ENCODE peak calls at places on chromosome 12, in four cellular contexts. P is iPS DF 6.9, N is NT2/D1, K is adrenal gland. U is an unnamed sample.
A peak's percentile ranks its signal among the peaks of the same experiment; 100 is the strongest.

GRCh38 chr12:100114574-100114973 is 28.1 kb downstream of the BLTP3B start:
- DNase-seq in P (no peak), N (no peak), K (no peak), U (no peak)

GRCh38 chr12:80925983-80926382 is 11.8 kb downstream of the LIN7A start:
- DNase-seq in P (no peak), N (no peak), K (no peak), U (no peak)

GRCh38 chr12:54601841-54602240 is 13.4 kb upstream of the PPP1R1A start:
- DNase-seq in P (no peak), N (no peak), K (no peak), U (peak; percentile 40)

GRCh38 chr12:72214163-72214562 is 58.0 kb upstream of the TRHDE start:
- DNase-seq in P (no peak), N (no peak), K (no peak), U (no peak)

GRCh38 chr12:40226652-40227051 is 1.9 kb downstream of the LRRK2 start:
- DNase-seq in P (no peak), N (no peak), K (peak; percentile 83), U (no peak)

GRCh38 chr12:29238822-29239291 is 89.8 kb downstream of the FAR2 start:
- DNase-seq in P (no peak), N (no peak), K (no peak), U (peak; percentile 44)

GRCh38 chr12:77384941-77385340 is 319.6 kb upstream of the E2F7 start:
- DNase-seq in P (no peak), N (no peak), K (no peak), U (no peak)

GRCh38 chr12:128008341-128008740 is 258.6 kb upstream of the TMEM132C start:
- DNase-seq in P (no peak), N (no peak), K (no peak), U (no peak)

GRCh38 chr12:40010899-40011774 is 94.7 kb downstream of the SLC2A13 start:
- DNase-seq in P (no peak), N (peak; percentile 49), K (peak; percentile 72), U (peak; percentile 43)

GRCh38 chr12:89960011-89960507 is 251.4 kb upstream of the ATP2B1 start:
- DNase-seq in P (no peak), N (no peak), K (no peak), U (no peak)

GRCh38 chr12:55049676-55050075 is 29.9 kb downstream of the NEUROD4 start:
- DNase-seq in P (no peak), N (no peak), K (no peak), U (no peak)

GRCh38 chr12:17028348-17028747 is 422.4 kb upstream of the LMO3 start:
- DNase-seq in P (no peak), N (no peak), K (no peak), U (peak; percentile 9)

GRCh38 chr12:133058203-133059125 is 21.2 kb downstream of the ZNF84 start:
- DNase-seq in P (no peak), N (no peak), K (no peak), U (no peak)
- H3K9me3 ChIP-seq in P (peaks cover 17% of the 10 kb centered on the region), N (peaks cover 100% of the 10 kb centered on the region), K (peaks cover 78% of the 10 kb centered on the region), U (peaks cover 66% of the 10 kb centered on the region)

GRCh38 chr12:1590083-1590979 is 4.0 kb downstream of the FBXL14 start:
- DNase-seq in P (no peak), N (peak; percentile 98), K (peak; percentile 24), U (peak; percentile 51)
- H3K4me1 ChIP-seq in P (peaks cover 11% of the 10 kb centered on the region), N (peaks cover 21% of the 10 kb centered on the region), K (peaks cover 35% of the 10 kb centered on the region), U (peaks cover 34% of the 10 kb centered on the region)

DNA sequence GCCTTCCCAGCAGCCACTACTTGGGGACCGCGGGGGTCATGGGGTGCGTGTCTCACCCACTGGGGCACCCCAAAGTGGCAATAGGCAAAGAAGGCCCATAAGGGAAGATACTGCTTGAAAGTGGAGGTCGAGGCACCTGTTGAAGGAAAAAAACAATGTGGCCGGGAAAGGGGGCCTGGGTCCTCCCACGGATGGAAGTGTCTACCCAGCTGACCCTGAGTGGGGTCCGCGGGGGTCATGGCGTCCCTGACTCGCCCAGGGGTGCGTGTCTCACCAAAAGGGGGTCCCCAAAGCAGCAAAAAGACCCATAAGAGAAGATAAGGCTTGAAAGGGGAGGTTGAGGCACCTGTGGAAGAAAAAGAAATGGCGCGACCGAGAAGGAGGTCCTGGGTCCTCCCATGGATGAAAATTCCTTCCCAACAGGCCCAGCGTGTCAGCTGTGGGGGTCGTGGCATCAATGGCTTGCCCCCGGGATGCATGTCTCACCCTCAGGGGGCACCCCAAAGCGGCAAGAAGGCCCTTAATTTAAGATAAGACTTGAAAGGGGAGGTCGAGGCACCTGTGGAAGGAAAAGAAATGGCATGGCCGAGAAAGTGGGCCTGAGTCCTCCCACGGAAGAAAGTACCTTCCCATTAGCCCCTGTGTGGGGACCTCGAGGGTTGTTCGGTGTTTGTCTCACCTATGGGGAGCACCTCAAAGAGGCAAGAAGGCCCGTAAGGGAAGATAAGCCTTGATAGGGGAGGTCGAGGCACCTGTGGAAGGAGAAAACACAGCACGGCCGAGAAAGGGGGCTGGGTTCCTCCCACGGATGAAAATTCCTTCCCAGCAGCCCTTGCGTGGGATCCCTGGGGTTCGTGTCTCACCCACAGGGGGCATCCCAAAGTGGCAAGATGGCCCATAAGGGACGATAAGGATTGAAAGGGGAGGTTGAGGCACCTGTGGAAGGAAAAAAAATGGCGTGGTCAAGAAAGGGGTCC is 266.0 kb downstream of the ALG10 start:
- DNase-seq in P (no peak), N (no peak), K (no peak), U (no peak)
- H3K9me3 ChIP-seq in P (peaks cover 36% of the 10 kb centered on the region), N (peaks cover 35% of the 10 kb centered on the region), K (no peaks in the 10 kb centered on the region), U (no peaks in the 10 kb centered on the region)

GRCh38 chr12:108714866-108715265 is 16.5 kb downstream of the CORO1C start:
- DNase-seq in P (no peak), N (no peak), K (no peak), U (no peak)

GRCh38 chr12:108711486-108712163 is 19.7 kb downstream of the CORO1C start:
- DNase-seq in P (no peak), N (no peak), K (no peak), U (no peak)

GRCh38 chr12:108712925-108713203 is 18.5 kb downstream of the CORO1C start:
- DNase-seq in P (no peak), N (no peak), K (no peak), U (no peak)

GRCh38 chr12:108712164-108712924 is 19.0 kb downstream of the CORO1C start:
- DNase-seq in P (no peak), N (no peak), K (no peak), U (no peak)

DNA sequence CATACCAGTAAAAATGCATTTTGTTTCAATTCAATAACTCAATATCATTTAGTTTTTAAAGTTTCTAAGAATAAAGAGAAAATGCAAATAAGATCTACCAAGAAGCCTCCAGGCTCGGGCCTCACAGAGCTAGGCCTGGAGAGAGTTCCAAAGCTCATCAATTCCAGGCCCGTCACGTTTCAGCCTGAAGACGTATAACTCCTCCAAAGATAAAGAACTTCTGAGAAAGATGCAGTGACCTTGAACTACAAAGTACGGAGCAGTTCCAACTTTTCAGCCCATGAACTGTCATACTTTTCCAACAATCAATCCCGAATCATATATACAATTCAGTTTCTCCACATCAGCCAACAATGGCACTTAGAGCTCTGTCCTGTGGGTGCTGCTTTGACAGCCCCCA is 17.8 kb downstream of the CORO1C start:
- DNase-seq in P (no peak), N (no peak), K (peak; percentile 29), U (no peak)
- H3K4me1 ChIP-seq in P (no peaks in the 10 kb centered on the region), N (peaks cover 3% of the 10 kb centered on the region), K (peaks cover 19% of the 10 kb centered on the region), U (no peaks in the 10 kb centered on the region)

GRCh38 chr12:106663385-106663784 is 80.6 kb downstream of the RFX4 start:
- DNase-seq in P (no peak), N (no peak), K (no peak), U (no peak)
- H3K9me3 ChIP-seq in P (peaks cover 1% of the 10 kb centered on the region), N (peaks cover 43% of the 10 kb centered on the region), K (peaks cover 18% of the 10 kb centered on the region), U (no peaks in the 10 kb centered on the region)

DNA sequence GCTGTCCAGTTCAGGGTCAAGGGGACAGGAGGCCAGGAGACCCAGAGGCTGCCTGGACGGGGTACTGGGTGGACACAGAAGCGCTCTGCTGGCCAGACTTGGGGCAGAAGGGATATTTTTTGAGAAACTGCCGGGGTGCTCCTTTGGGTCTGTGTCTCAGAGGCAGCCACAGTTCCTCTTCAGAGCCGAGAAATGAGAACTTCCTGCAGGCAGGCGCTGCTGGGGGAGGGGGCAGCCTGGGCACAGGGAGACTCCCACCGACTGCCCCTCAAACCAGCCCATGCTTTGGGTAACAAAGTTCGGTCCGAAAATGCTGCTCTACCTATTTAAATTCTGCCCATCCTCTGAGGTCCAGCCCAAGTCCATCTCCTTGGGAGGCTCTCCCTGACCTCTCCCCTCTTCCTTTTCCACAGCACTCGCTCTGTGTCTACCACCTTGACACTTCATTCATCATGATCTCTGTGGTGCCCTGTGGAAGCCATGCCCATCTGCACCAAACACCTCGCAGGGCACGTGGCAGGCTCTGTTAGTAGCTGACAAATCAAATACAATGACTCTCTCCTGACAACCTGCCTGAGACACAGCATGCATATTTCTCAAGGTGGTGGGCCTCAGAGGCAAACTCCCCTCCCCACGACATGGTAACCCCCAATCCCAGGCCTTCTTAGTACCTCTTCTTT is 16.4 kb downstream of the HDAC7 start:
- DNase-seq in P (no peak), N (no peak), K (no peak), U (no peak)
- H3K4me1 ChIP-seq in P (peaks cover 2% of the 10 kb centered on the region), N (peaks cover 53% of the 10 kb centered on the region), K (peaks cover 49% of the 10 kb centered on the region), U (peaks cover 8% of the 10 kb centered on the region)

GRCh38 chr12:126789963-126790362 is 1477.0 kb upstream of the TMEM132C start:
- DNase-seq in P (no peak), N (no peak), K (no peak), U (no peak)

GRCh38 chr12:126792411-126792810 is 1474.6 kb upstream of the TMEM132C start:
- DNase-seq in P (no peak), N (no peak), K (no peak), U (no peak)

GRCh38 chr12:126791122-126791521 is 1475.8 kb upstream of the TMEM132C start:
- DNase-seq in P (no peak), N (no peak), K (no peak), U (no peak)
- H3K9me3 ChIP-seq in P (peaks cover 3% of the 10 kb centered on the region), N (no peaks in the 10 kb centered on the region), K (no peaks in the 10 kb centered on the region), U (no peaks in the 10 kb centered on the region)

GRCh38 chr12:2266666-2267623 is 214.2 kb downstream of the CACNA1C start:
- DNase-seq in P (no peak), N (no peak), K (no peak), U (no peak)

GRCh38 chr12:2264622-2265306 is 212.0 kb downstream of the CACNA1C start:
- DNase-seq in P (no peak), N (no peak), K (peak; percentile 27), U (no peak)

GRCh38 chr12:2263921-2264320 is 211.1 kb downstream of the CACNA1C start:
- DNase-seq in P (no peak), N (no peak), K (no peak), U (no peak)

GRCh38 chr12:2267624-2268477 is 215.1 kb downstream of the CACNA1C start:
- DNase-seq in P (no peak), N (no peak), K (no peak), U (no peak)

GRCh38 chr12:2265461-2266167 is 212.8 kb downstream of the CACNA1C start:
- DNase-seq in P (no peak), N (no peak), K (no peak), U (no peak)
- H3K4me1 ChIP-seq in P (no peaks in the 10 kb centered on the region), N (peaks cover 20% of the 10 kb centered on the region), K (no peaks in the 10 kb centered on the region), U (no peaks in the 10 kb centered on the region)

DNA sequence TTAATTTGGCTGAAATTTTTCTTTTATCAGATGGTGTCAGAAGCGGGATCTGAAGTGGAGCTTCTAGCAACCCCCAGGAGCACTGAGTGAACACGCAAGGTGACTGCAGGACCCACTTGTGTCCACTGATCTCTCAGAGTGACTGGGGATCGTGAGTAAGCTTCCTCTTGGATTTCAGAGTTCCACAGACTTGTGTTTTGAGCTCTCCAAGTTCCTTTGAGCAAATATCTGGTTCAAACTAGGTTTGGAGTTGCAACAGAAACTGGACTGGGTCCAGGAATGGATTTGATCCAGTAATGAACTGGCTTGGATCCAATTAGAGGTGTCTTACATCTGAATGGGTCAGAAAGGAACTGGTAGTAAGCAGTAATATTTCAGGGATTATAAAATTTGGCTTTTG is 24.7 kb upstream of the B4GALNT1 start:
- DNase-seq in P (no peak), N (no peak), K (peak; percentile 62), U (peak; percentile 13)
- H3K9me3 ChIP-seq in P (no peaks in the 10 kb centered on the region), N (peaks cover 57% of the 10 kb centered on the region), K (no peaks in the 10 kb centered on the region), U (peaks cover 63% of the 10 kb centered on the region)

U was measured in SJCRH30.